ENCODE peak calls at places on chromosome 5, in four cellular contexts. C is uterus; Z is CD8-positive, alpha-beta memory T cell; K is adrenal gland. Q is an unnamed sample. For H3K27me3, the result is how much of the 10 kb centered on the place peaks cover.

GRCh38 chr5:40307920-40308319 is 371.8 kb upstream of the PTGER4 start:
- DNase-seq in C (no peak), K (no peak), Z (no peak), Q (no peak)

GRCh38 chr5:112208699-112209615 is 210.1 kb downstream of the EPB41L4A start:
- DNase-seq in C (no peak), Z (no peak), K (no peak), Q (no peak)

GRCh38 chr5:133950821-133951612 is 17.4 kb downstream of the C5orf15 start:
- DNase-seq in K (peak), C (no peak), Z (no peak), Q (peak)

GRCh38 chr5:133612021-133612860 is at the start of gene FSTL4:
- DNase-seq in K (no peak), Z (no peak), C (no peak), Q (peak)

GRCh38 chr5:14773588-14773987 is 98.0 kb downstream of the ANKH start:
- DNase-seq in C (no peak), K (no peak), Z (no peak), Q (no peak)

GRCh38 chr5:106860398-106861044 is 810.2 kb downstream of the EFNA5 start:
- DNase-seq in K (no peak), Z (no peak), C (no peak), Q (no peak)

GRCh38 chr5:152560508-152561137 is 155.5 kb upstream of the NMUR2 start:
- DNase-seq in Z (no peak), C (peak), K (peak), Q (peak)

GRCh38 chr5:122816726-122817125 is 28.7 kb upstream of the SNX24 start:
- DNase-seq in K (no peak), Z (no peak), C (no peak), Q (no peak)

GRCh38 chr5:121630402-121630801 is 221.3 kb upstream of the FTMT start:
- DNase-seq in K (peak), Z (no peak), C (no peak), Q (peak)

DNA sequence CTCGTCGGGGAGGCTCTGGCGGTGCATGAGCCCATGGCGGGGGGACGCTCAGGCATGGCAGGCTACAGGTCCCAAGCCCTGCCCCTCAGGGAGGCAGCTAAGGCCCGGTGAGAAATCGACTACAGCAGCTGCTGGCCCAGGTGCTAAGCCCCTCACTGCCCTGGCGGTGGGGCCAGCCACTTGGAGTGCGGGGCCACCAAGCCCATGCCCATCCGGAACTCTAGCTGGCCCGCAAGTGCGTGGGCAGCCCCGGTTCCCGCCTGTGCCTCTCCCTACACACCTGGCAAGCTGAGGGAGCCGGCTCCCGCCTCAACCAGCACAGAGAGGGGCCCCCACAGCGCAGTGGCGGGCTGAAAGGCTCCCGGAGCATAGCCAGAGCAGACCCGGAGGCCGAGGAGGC is 1896.9 kb upstream of the CDH6 start:
- DNase-seq in C (no peak), Z (peak), K (no peak), Q (no peak)
- H3K27me3 ChIP-seq in C (under half), Z (under half), K (under half), Q (under half)

DNA sequence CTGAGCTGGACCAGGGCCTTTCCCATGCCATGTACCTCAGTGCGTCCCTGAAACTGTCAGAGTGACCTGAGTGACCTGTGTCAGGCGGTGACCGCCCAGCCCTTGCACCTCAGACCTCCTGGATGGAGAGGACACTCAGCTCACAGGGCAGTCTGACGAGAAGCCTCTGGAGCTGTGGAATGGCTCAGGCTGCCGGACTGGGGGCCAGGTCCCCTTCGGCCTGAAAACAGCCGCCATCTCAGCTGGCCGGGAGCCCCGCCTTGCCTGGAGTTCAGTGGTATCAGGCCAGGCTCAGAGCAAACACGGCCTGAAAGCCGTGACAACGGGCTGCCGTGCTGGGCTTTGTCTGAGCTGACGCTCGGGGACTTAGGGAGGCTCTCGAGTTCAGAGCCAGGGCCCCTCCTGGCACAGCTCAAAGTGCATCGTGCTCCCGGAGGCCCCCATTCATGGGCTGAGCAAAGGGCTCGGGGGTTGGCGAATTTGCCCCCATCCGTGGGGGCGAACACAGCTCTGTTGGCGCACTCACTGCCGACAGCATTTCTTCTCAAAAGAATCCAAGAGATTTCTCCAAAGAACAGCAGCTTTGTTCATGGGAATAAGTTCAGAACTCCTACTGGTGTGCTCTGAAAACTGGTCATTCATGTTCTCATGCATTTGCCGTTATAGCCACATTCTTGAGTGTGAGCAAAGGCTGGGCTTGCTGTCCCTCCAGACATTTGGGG is 8.4 kb upstream of the SLC9A3 start:
- DNase-seq in K (no peak), Z (peak), C (no peak), Q (no peak)
- H3K27me3 ChIP-seq in K (half or more), Z (under half), C (under half), Q (half or more)

GRCh38 chr5:180684623-180685161 is 35.3 kb upstream of the FLT4 start:
- DNase-seq in Z (no peak), C (no peak), K (no peak), Q (no peak)

GRCh38 chr5:180682560-180682959 is 33.2 kb upstream of the FLT4 start:
- DNase-seq in C (no peak), K (no peak), Z (no peak), Q (no peak)

GRCh38 chr5:180689071-180689694 is 39.8 kb upstream of the FLT4 start:
- DNase-seq in Z (peak), C (no peak), K (no peak), Q (no peak)

GRCh38 chr5:180688326-180689070 is 39.1 kb upstream of the FLT4 start:
- DNase-seq in Z (no peak), K (no peak), C (no peak), Q (no peak)

DNA sequence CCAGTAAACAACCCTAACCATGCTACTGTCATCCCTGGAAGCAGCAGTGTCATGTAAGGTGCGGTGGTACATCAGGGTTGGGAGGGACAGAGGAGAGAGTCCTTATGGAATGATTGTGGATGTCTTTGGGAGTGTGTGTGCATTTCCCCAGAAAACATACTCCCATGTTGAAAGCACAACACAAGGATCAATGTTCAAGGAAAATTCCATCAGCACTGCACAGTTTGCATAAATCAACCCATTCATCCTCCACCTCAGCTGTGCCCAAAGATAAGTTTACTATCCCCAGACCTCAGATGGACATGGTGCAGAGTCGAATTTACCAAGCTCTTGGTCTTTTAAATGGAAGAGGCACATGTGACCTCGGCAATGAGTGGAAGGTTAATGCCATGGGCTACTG is 34.1 kb upstream of the FLT4 start:
- DNase-seq in Z (no peak), K (no peak), C (no peak), Q (no peak)
- H3K27me3 ChIP-seq in Z (under half), K (under half), C (under half), Q (half or more)

GRCh38 chr5:135030123-135030517 is 3.9 kb downstream of the PITX1 start:
- DNase-seq in K (no peak), C (no peak), Z (no peak), Q (peak)

GRCh38 chr5:135030691-135031145 is 3.3 kb downstream of the PITX1 start:
- DNase-seq in Z (no peak), K (no peak), C (no peak), Q (peak)

GRCh38 chr5:135031813-135032612 is 2.0 kb downstream of the PITX1 start:
- DNase-seq in Z (no peak), C (no peak), K (no peak), Q (peak)

GRCh38 chr5:135032613-135033025 is 1.4 kb downstream of the PITX1 start:
- DNase-seq in Z (no peak), K (no peak), C (no peak), Q (no peak)

DNA sequence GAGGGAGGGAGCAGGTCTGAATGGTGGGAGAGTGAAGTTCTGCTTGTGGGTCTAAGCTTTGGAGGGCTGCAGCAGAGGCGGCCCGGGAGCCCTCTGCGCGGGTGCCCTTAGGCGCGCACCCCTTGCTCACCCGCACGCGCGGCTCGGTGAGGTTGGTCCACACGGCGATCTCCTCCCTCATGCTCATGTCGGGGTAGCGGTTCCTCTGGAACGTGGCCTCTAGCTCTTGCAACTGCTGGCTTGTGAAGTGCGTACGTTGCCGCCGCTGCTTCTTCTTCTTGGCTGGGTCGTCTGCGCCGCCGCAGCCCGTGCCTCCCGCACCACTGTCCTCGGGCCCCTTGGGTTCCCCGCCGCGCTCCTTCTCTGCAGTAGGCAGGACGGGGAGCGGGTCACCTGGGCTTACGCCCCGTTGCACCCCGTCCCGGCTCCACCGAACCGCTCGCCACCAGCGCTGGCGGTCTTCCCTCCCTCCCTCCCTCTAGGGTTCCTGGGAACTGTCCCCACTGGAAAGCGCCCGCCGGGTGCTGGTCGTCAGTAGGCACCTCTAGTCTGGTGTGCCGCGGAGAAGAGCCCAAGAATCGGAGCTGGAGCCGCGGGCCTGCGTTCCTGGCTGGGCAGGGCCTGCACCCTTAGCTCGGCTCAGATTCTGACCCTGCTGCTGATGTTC is 2.7 kb downstream of the PITX1 start:
- DNase-seq in K (no peak), Z (no peak), C (no peak), Q (peak)
- H3K27me3 ChIP-seq in K (half or more), Z (under half), C (under half), Q (half or more)

GRCh38 chr5:90680831-90681420 is 122.3 kb downstream of the ADGRV1 start:
- DNase-seq in Z (no peak), C (no peak), K (no peak), Q (no peak)

DNA sequence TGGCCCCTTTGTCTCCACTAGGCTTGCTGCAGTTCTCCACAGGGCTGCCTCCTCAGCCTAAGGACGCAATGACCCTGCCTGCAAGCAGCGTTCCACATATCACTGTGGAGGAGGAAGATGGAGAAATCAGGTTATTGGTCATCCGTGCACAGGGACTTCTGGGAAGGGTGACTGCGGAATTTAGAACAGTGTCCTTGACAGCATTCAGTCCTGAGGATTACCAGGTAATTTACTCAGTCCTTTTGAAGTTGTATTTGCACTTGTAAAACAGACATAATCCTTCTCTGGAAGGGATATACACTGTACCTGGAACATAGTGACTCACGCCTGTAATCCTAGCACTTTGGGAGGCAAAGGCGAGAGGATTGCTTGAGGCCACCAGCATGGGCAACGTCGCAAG is 116.6 kb downstream of the ADGRV1 start:
- DNase-seq in C (no peak), K (no peak), Z (no peak), Q (no peak)
- H3K27me3 ChIP-seq in C (under half), K (under half), Z (under half), Q (under half)

GRCh38 chr5:38259062-38259857 is 901 bp downstream of the EGFLAM start:
- DNase-seq in Z (no peak), C (no peak), K (no peak), Q (peak)

GRCh38 chr5:38258037-38258318 is 381 bp upstream of the EGFLAM start:
- DNase-seq in K (no peak), Z (no peak), C (no peak), Q (no peak)

GRCh38 chr5:38253759-38254158 is 4.6 kb upstream of the EGFLAM start:
- DNase-seq in K (no peak), C (no peak), Z (no peak), Q (no peak)

GRCh38 chr5:38257236-38258036 is 923 bp upstream of the EGFLAM start:
- DNase-seq in Z (no peak), K (no peak), C (no peak), Q (no peak)

GRCh38 chr5:38258319-38259061 is at the start of gene EGFLAM:
- DNase-seq in Z (no peak), K (no peak), C (peak), Q (peak)
- H3K27me3 ChIP-seq in Z (under half), K (under half), C (under half), Q (half or more)

GRCh38 chr5:35743644-35744043 is 113.0 kb upstream of the IL7R start:
- DNase-seq in Z (no peak), C (no peak), K (no peak), Q (no peak)

GRCh38 chr5:35742006-35742405 is 114.7 kb upstream of the IL7R start:
- DNase-seq in K (no peak), C (no peak), Z (no peak), Q (no peak)

GRCh38 chr5:35745666-35746065 is 111.0 kb upstream of the IL7R start:
- DNase-seq in K (no peak), Z (no peak), C (no peak), Q (no peak)

GRCh38 chr5:35741126-35741711 is 115.5 kb upstream of the IL7R start:
- DNase-seq in C (no peak), Z (no peak), K (no peak), Q (no peak)

GRCh38 chr5:35745193-35745592 is 111.5 kb upstream of the IL7R start:
- DNase-seq in C (no peak), Z (no peak), K (no peak), Q (no peak)
- H3K27me3 ChIP-seq in C (under half), Z (under half), K (under half), Q (under half)

GRCh38 chr5:1060535-1060981 is 51.3 kb downstream of the SLC12A7 start:
- DNase-seq in K (no peak), C (no peak), Z (no peak), Q (no peak)
- H3K27me3 ChIP-seq in K (under half), C (under half), Z (under half), Q (under half)

GRCh38 chr5:33685873-33686550 is 205.8 kb downstream of the ADAMTS12 start:
- DNase-seq in C (no peak), Z (no peak), K (no peak), Q (no peak)

GRCh38 chr5:33691846-33692245 is 199.9 kb downstream of the ADAMTS12 start:
- DNase-seq in C (no peak), K (no peak), Z (no peak), Q (no peak)

GRCh38 chr5:33690736-33691135 is 201.1 kb downstream of the ADAMTS12 start:
- DNase-seq in K (no peak), C (no peak), Z (no peak), Q (peak)

GRCh38 chr5:33684760-33685159 is 207.0 kb downstream of the ADAMTS12 start:
- DNase-seq in C (no peak), K (no peak), Z (no peak), Q (no peak)

DNA sequence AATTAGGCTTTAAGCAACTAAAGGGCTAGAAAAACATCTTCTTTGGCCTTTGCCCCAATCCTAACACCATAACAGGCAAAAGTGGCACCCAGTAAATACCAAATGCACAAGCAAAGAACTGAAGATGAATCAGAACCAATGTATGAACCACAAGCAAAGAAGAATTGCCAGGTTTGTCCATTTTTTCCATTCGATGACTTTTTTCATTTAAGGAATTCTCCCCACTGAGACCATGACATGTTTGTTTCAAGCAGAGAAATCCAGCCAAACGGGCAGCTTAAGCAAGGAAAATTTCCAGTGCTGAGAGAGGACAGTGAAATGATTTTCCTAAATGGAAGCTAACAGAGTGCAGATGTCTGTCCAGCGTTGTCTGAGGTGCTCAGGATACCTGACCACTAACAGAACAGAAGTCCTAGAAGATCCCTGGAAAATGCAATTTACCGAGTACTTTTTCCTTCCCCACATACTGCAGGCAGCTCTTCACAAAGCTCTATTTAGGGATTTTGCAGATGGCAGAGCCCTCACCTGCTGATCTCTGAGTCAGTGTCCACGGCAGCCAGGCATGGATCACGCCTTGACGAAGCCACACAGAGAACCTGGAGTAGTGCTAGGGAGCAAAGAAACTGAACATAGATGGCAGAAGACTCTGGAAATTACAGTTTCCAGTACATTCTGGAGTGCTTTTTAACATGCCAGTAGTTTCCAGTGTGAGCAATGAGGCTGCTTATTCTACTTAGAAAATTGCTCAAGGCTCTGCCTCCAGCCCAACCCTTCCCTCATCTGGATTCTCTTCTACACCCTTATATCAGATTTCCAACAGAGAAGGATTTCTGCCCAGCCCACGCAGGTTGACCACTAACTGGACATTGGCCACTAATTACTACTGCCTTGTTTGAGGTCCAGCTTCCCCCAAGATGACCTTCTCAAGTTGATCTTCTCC is 203.5 kb downstream of the ADAMTS12 start:
- DNase-seq in Z (no peak), K (no peak), C (no peak), Q (peak)
- H3K27me3 ChIP-seq in Z (under half), K (under half), C (under half), Q (under half)

GRCh38 chr5:97488126-97488668 is 305.1 kb upstream of the RIOK2 start:
- DNase-seq in Z (no peak), K (no peak), C (no peak), Q (no peak)
- H3K27me3 ChIP-seq in Z (under half), K (under half), C (under half), Q (under half)